ENCODE peak calls at places on chromosomes 3 and 15, in six cellular contexts. U is HCT116, W is adrenal gland, S is lower lobe of right lung, J is ovary, Y is H1. E is an unnamed sample.

GRCh38 chr3:141407043-141407442 is 38.7 kb downstream of the ZBTB38 start:
- DNase-seq in U (no peak), W (peak; percentile 77), S (no peak), J (no peak), Y (no peak), E (peak; percentile 77)

GRCh38 chr3:197303452-197303851 is 5.0 kb upstream of the DLG1 start:
- DNase-seq in U (no peak), W (no peak), S (no peak), J (no peak), Y (no peak), E (no peak)

GRCh38 chr3:169234595-169234994 is 428.9 kb downstream of the MECOM start:
- DNase-seq in U (no peak), W (no peak), S (no peak), J (no peak), Y (no peak), E (no peak)

GRCh38 chr3:137330246-137330645 is 372.5 kb downstream of the IL20RB start:
- DNase-seq in U (no peak), W (no peak), S (no peak), J (no peak), Y (no peak), E (no peak)

GRCh38 chr3:101037613-101038012 is 44.4 kb upstream of the ABI3BP start:
- DNase-seq in U (no peak), W (no peak), S (no peak), J (no peak), Y (no peak), E (no peak)

GRCh38 chr3:127164615-127165014 is 28.3 kb upstream of the PRR23E start:
- DNase-seq in U (no peak), W (no peak), S (no peak), J (no peak), Y (no peak), E (no peak)

GRCh38 chr3:9946112-9947024 is 5.8 kb downstream of the PRRT3 start:
- DNase-seq in U (peak; percentile 80), W (peak; percentile 87), S (peak; percentile 95), J (peak; percentile 89), Y (peak; percentile 70), E (peak; percentile 65)

GRCh38 chr3:145983101-145983500 is 177.9 kb downstream of the PLOD2 start:
- DNase-seq in U (no peak), W (no peak), S (no peak), J (no peak), Y (no peak), E (no peak)

GRCh38 chr3:34268032-34268760 is 469.8 kb downstream of the PDCD6IP start:
- DNase-seq in U (no peak), W (no peak), S (no peak), J (no peak), Y (no peak), E (no peak)

GRCh38 chr3:187750513-187751123 is 5.3 kb upstream of the BCL6 start:
- DNase-seq in U (no peak), W (no peak), S (peak; percentile 59), J (no peak), Y (no peak), E (no peak)

GRCh38 chr3:40262331-40262730 is 47.2 kb upstream of the EIF1B start:
- DNase-seq in U (no peak), W (no peak), S (no peak), J (no peak), Y (no peak), E (no peak)

GRCh38 chr15:41928100-41928499 is 34.2 kb upstream of the SPTBN5 start:
- DNase-seq in U (no peak), W (no peak), S (no peak), J (no peak), Y (no peak), E (no peak)

GRCh38 chr15:55475842-55476241 is 32.2 kb downstream of the DNAAF4 start:
- DNase-seq in U (no peak), W (no peak), S (no peak), J (no peak), Y (no peak), E (no peak)

GRCh38 chr3:5567113-5567512 is 379.6 kb downstream of the EDEM1 start:
- DNase-seq in U (no peak), W (no peak), S (no peak), J (no peak), Y (no peak), E (no peak)

GRCh38 chr3:10761583-10761982 is 54.4 kb upstream of the SLC6A11 start:
- DNase-seq in U (no peak), W (no peak), S (no peak), J (no peak), Y (no peak), E (no peak)

GRCh38 chr15:70188286-70188685 is 90.6 kb upstream of the TLE3 start:
- DNase-seq in U (no peak), W (no peak), S (no peak), J (no peak), Y (no peak), E (no peak)

GRCh38 chr3:12681089-12681488 is 17.2 kb upstream of the RAF1 start:
- DNase-seq in U (no peak), W (no peak), S (peak; percentile 14), J (no peak), Y (no peak), E (no peak)

GRCh38 chr3:170542704-170543103 is 43.2 kb downstream of the SLC7A14 start:
- DNase-seq in U (no peak), W (no peak), S (no peak), J (no peak), Y (no peak), E (no peak)

GRCh38 chr15:29569533-29570092 is 252.7 kb downstream of the TJP1 start:
- DNase-seq in U (no peak), W (no peak), S (no peak), J (no peak), Y (no peak), E (no peak)

GRCh38 chr15:50685191-50685975 is 1.2 kb downstream of the TRPM7 start:
- DNase-seq in U (no peak), W (no peak), S (no peak), J (no peak), Y (no peak), E (no peak)

GRCh38 chr15:33808720-33809119 is 159.6 kb upstream of the CHRM5 start:
- DNase-seq in U (no peak), W (no peak), S (no peak), J (no peak), Y (no peak), E (no peak)

GRCh38 chr15:69757186-69757585 is 304.6 kb downstream of the RPLP1 start:
- DNase-seq in U (no peak), W (no peak), S (no peak), J (no peak), Y (no peak), E (no peak)

GRCh38 chr3:113551821-113552220 is 19.5 kb downstream of the SIDT1 start:
- DNase-seq in U (no peak), W (no peak), S (no peak), J (no peak), Y (no peak), E (no peak)

GRCh38 chr3:161422171-161422693 is 50.9 kb upstream of the SPTSSB start:
- DNase-seq in U (no peak), W (no peak), S (no peak), J (no peak), Y (no peak), E (no peak)

GRCh38 chr15:56837281-56837680 is 81.2 kb upstream of the TCF12 start:
- DNase-seq in U (no peak), W (no peak), S (no peak), J (no peak), Y (no peak), E (no peak)

GRCh38 chr3:42507252-42507651 is 4.8 kb downstream of the VIPR1 start:
- DNase-seq in U (no peak), W (no peak), S (peak; percentile 59), J (no peak), Y (no peak), E (peak; percentile 53)

GRCh38 chr15:63583027-63583426 is 14.2 kb upstream of the FBXL22 start:
- DNase-seq in U (no peak), W (no peak), S (no peak), J (no peak), Y (no peak), E (no peak)
- H3K27ac ChIP-seq in U (no peak overlapping the region), W (no peak overlapping the region), S (no peak overlapping the region), J (no peak overlapping the region), Y (no peak overlapping the region), E (no peak overlapping the region)

GRCh38 chr3:177467268-177467985 is 270.1 kb upstream of the TBL1XR1 start:
- DNase-seq in U (no peak), W (no peak), S (no peak), J (no peak), Y (no peak), E (no peak)

GRCh38 chr3:177463863-177464262 is 266.6 kb upstream of the TBL1XR1 start:
- DNase-seq in U (no peak), W (no peak), S (no peak), J (no peak), Y (no peak), E (no peak)

GRCh38 chr3:177466076-177466475 is 268.8 kb upstream of the TBL1XR1 start:
- DNase-seq in U (no peak), W (no peak), S (no peak), J (no peak), Y (no peak), E (no peak)

GRCh38 chr3:177464392-177465225 is 267.3 kb upstream of the TBL1XR1 start:
- DNase-seq in U (no peak), W (no peak), S (no peak), J (no peak), Y (no peak), E (no peak)

GRCh38 chr3:177465243-177465642 is 268.0 kb upstream of the TBL1XR1 start:
- DNase-seq in U (no peak), W (no peak), S (no peak), J (no peak), Y (no peak), E (no peak)
- H3K4me1 ChIP-seq in U (no peaks in the 10 kb centered on the region), W (no peaks in the 10 kb centered on the region), S (peaks cover 20% of the 10 kb centered on the region), J (no peaks in the 10 kb centered on the region), Y (no peaks in the 10 kb centered on the region), E (peaks cover 6% of the 10 kb centered on the region)

GRCh38 chr3:52809149-52809548 is 14.6 kb downstream of the ITIH3 start:
- DNase-seq in U (no peak), W (no peak), S (no peak), J (no peak), Y (no peak), E (no peak)
- TF ChIP-seq CTCF in U (no peak), W (no peak), S (no peak), J (no peak), Y (no peak), E (no peak)

DNA sequence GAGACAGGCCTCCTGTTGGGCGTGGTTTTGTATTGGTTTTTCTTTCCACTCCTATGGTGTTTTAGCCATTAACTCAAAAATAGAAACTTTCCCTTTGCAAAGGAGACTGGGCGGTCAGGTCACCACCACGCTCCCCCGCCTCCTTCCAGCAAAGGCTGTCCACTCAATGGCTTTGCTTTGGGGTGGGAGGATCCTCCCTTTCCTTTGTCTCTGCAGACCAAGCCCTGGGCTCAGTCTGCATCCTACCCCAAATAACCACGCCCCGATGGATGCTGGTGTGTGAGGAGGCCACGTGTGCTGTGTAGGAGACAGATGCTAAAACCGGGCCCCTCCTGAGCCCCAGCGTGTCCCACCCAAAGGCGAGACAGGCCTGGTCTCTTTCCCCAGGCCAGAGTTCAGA is 68.5 kb downstream of the GRIP2 start:
- DNase-seq in U (no peak), W (no peak), S (no peak), J (no peak), Y (no peak), E (no peak)
- H3K27ac ChIP-seq in U (peak overlapping the region; percentile 42), W (no peak overlapping the region), S (no peak overlapping the region), J (peak overlapping the region; percentile 52), Y (no peak overlapping the region), E (no peak overlapping the region)

GRCh38 chr3:15312550-15312949 is 19.8 kb downstream of the SH3BP5 start:
- DNase-seq in U (no peak), W (no peak), S (no peak), J (no peak), Y (no peak), E (no peak)
- H3K4me1 ChIP-seq in U (peaks cover 32% of the 10 kb centered on the region), W (peaks cover 55% of the 10 kb centered on the region), S (peaks cover 82% of the 10 kb centered on the region), J (peaks cover 22% of the 10 kb centered on the region), Y (peaks cover 4% of the 10 kb centered on the region), E (peaks cover 42% of the 10 kb centered on the region)

E was measured in ascending aorta.